ENCODE peak calls at places on chromosomes 11 and 22, in ten cellular contexts. N is upper lobe of right lung; H is lower lobe of right lung; X is HepG2; G is right cardiac atrium; D is ovary; Y is CD4-positive, alpha-beta memory T cell; A is SK-N-SH; Z is cardiac muscle cell; E is GM23248. L is an unnamed sample.
A peak's percentile ranks its signal among the peaks of the same experiment; 100 is the strongest.

GRCh38 chr11:67099841-67100324 is 19.2 kb upstream of the KDM2A start:
- DNase-seq in X (no peak), D (no peak), N (no peak), Y (no peak), H (no peak), E (no peak), Z (no peak), G (no peak), A (no peak), L (no peak)

GRCh38 chr22:41799486-41800347 is 762 bp upstream of the CCDC134 start:
- DNase-seq in N (peak; percentile 75), Z (peak; percentile 15), G (peak; percentile 41), D (peak; percentile 38), E (peak; percentile 57), H (peak; percentile 59), Y (no peak), X (no peak), A (peak; percentile 46), L (peak; percentile 28)

GRCh38 chr11:61152816-61153592 is 8.2 kb downstream of the VPS37C start:
- DNase-seq in N (no peak), D (no peak), G (no peak), X (no peak), H (no peak), Z (no peak), E (peak; percentile 86), Y (no peak), A (no peak), L (peak; percentile 75)

GRCh38 chr11:87256694-87257340 is 219.1 kb downstream of the TMEM135 start:
- DNase-seq in N (no peak), D (no peak), E (peak; percentile 32), A (no peak), Y (no peak), G (no peak), Z (no peak), H (no peak), X (no peak), L (no peak)

GRCh38 chr22:22684605-22685561 is 40.5 kb downstream of the GGTLC2 start:
- DNase-seq in Y (no peak), Z (no peak), A (no peak), N (no peak), E (peak; percentile 87), D (no peak), H (no peak), X (no peak), G (no peak), L (peak; percentile 82)

GRCh38 chr11:13440100-13440855 is 22.7 kb downstream of the BTBD10 start:
- DNase-seq in A (peak; percentile 64), N (no peak), E (peak; percentile 96), X (no peak), D (no peak), G (peak; percentile 22), Y (no peak), H (no peak), Z (peak; percentile 32), L (peak; percentile 96)

GRCh38 chr11:41379084-41379483 is 80.4 kb downstream of the LRRC4C start:
- DNase-seq in G (no peak), N (no peak), Z (no peak), H (no peak), Y (no peak), D (no peak), A (no peak), X (no peak), E (no peak), L (no peak)

GRCh38 chr11:103805688-103806009 is 230.8 kb upstream of the DDI1 start:
- DNase-seq in E (no peak), N (no peak), D (no peak), G (no peak), H (no peak), Z (no peak), A (no peak), X (no peak), Y (no peak), L (no peak)

GRCh38 chr11:65615950-65616574 is 486 bp downstream of the PCNX3 start:
- DNase-seq in X (peak; percentile 47), H (no peak), A (peak; percentile 89), N (no peak), Z (peak; percentile 58), D (no peak), E (peak; percentile 52), G (peak; percentile 74), Y (no peak), L (peak; percentile 52)

GRCh38 chr11:17979770-17980371 is 33.0 kb downstream of the SERGEF start:
- DNase-seq in A (peak; percentile 59), H (no peak), D (no peak), Y (no peak), E (peak; percentile 28), G (no peak), Z (peak; percentile 58), N (no peak), X (peak; percentile 31), L (peak; percentile 68)

GRCh38 chr11:44340656-44341055 is 30.7 kb upstream of the ALX4 start:
- DNase-seq in A (no peak), E (no peak), D (no peak), Z (no peak), X (no peak), Y (no peak), G (no peak), N (no peak), H (no peak), L (no peak)

GRCh38 chr11:125494033-125494364 is 2.1 kb downstream of the FEZ1 start:
- DNase-seq in G (no peak), Y (no peak), D (no peak), H (no peak), N (no peak), A (no peak), Z (no peak), X (no peak), E (no peak), L (no peak)

DNA sequence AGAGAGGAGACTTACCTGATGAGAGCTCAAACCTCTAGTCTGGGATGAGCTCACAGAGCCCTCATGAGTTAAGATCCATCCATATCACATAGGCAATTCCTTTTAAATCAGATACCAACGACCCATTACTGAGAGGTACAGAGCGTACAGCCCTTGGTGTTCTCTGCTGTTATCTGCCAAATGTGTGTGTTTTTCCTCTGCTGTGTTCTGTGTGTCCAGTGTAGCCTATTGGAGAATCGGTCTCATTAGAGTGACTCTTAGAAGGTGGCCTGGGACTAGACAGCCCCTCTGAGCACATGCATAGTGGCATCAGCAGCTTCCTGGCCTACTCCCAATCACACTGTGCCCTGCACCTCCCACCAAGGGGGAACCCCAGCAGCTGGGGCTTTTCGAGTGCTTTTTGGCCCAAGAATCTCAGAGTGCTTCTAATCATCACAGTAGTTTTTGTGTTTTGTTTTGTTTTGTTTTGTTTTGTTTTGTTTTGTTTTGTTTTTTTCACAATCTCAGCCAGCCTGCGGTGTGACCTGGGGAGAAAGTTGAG is 25.5 kb downstream of the TP53AIP1 start:
- DNase-seq in A (no peak), D (no peak), N (no peak), E (no peak), Y (no peak), X (no peak), G (no peak), H (no peak), Z (no peak), L (no peak)
- H3K4me1 ChIP-seq in A (no peaks in the 10 kb centered on the region), D (no peaks in the 10 kb centered on the region), N (no peaks in the 10 kb centered on the region), E (no peaks in the 10 kb centered on the region), Y (no peaks in the 10 kb centered on the region), X (no peaks in the 10 kb centered on the region), G (peaks cover 5% of the 10 kb centered on the region), H (no peaks in the 10 kb centered on the region), Z (peaks cover 14% of the 10 kb centered on the region), L (no peaks in the 10 kb centered on the region)

GRCh38 chr11:120217526-120217925 is 6.7 kb downstream of the OAF start:
- DNase-seq in E (no peak), Z (no peak), X (no peak), G (no peak), H (no peak), N (no peak), D (no peak), Y (no peak), A (no peak), L (no peak)
- H3K4me1 ChIP-seq in E (peaks cover 25% of the 10 kb centered on the region), Z (no peaks in the 10 kb centered on the region), X (peaks cover 89% of the 10 kb centered on the region), G (peaks cover 7% of the 10 kb centered on the region), H (peaks cover 9% of the 10 kb centered on the region), N (no peaks in the 10 kb centered on the region), D (peaks cover 25% of the 10 kb centered on the region), Y (no peaks in the 10 kb centered on the region), A (peaks cover 44% of the 10 kb centered on the region), L (peaks cover 94% of the 10 kb centered on the region)

GRCh38 chr11:35458846-35459245 is 39.5 kb upstream of the SLC1A2 start:
- DNase-seq in X (no peak), N (no peak), Y (no peak), Z (no peak), D (no peak), G (no peak), A (no peak), H (no peak), E (peak; percentile 42), L (peak; percentile 51)

DNA sequence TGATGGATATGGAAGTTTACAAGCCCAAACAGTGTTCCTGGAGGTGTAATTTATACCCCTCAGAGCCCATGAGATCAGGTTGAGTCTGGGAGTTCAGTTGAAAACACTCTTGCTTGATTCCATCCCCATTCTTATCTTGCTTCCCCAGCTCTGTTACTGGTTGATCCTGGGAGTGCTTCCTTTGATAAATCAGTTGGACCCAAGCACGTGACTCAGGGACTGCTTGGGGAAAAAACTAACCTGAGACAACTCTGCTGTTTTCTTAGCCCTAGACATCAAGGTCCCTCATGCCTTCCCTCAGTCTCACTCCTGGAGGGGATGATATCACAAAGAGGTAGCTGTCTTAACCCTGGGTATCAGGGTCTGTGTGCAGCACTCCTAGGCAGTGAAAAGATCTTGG is 35.0 kb upstream of the SLC1A2 start:
- DNase-seq in H (no peak), G (no peak), D (no peak), E (no peak), A (no peak), X (no peak), Z (no peak), N (no peak), Y (no peak), L (no peak)
- H3K4me1 ChIP-seq in H (no peaks in the 10 kb centered on the region), G (no peaks in the 10 kb centered on the region), D (no peaks in the 10 kb centered on the region), E (peaks cover 8% of the 10 kb centered on the region), A (no peaks in the 10 kb centered on the region), X (no peaks in the 10 kb centered on the region), Z (no peaks in the 10 kb centered on the region), N (no peaks in the 10 kb centered on the region), Y (no peaks in the 10 kb centered on the region), L (no peaks in the 10 kb centered on the region)

GRCh38 chr11:118607401-118608267 is at the start of gene PHLDB1:
- DNase-seq in Y (peak; percentile 80), H (peak; percentile 71), G (peak; percentile 80), E (peak; percentile 89), X (peak; percentile 45), A (peak; percentile 86), D (peak; percentile 81), Z (peak; percentile 49), N (peak; percentile 81), L (peak; percentile 87)

GRCh38 chr11:118604566-118604965 is 2.8 kb upstream of the PHLDB1 start:
- DNase-seq in H (no peak), E (no peak), D (no peak), A (no peak), X (no peak), N (no peak), G (no peak), Z (no peak), Y (no peak), L (peak; percentile 14)

GRCh38 chr11:118606844-118607228 is 579 bp upstream of the PHLDB1 start:
- DNase-seq in A (no peak), H (no peak), Z (no peak), Y (no peak), E (no peak), D (no peak), N (no peak), X (no peak), G (no peak), L (peak; percentile 9)

GRCh38 chr11:118605116-118605867 is 2.1 kb upstream of the PHLDB1 start:
- DNase-seq in Z (peak; percentile 75), X (peak; percentile 41), N (no peak), E (peak; percentile 97), H (no peak), A (peak; percentile 78), D (peak; percentile 87), G (peak; percentile 86), Y (no peak), L (peak; percentile 98)

GRCh38 chr11:118606157-118606843 is 1.1 kb upstream of the PHLDB1 start:
- DNase-seq in A (no peak), D (peak; percentile 57), H (no peak), Z (no peak), E (no peak), N (no peak), X (no peak), G (peak; percentile 48), Y (no peak), L (peak; percentile 20)
- H3K4me1 ChIP-seq in A (peaks cover 28% of the 10 kb centered on the region), D (peaks cover 17% of the 10 kb centered on the region), H (peaks cover 36% of the 10 kb centered on the region), Z (peaks cover 20% of the 10 kb centered on the region), E (peaks cover 41% of the 10 kb centered on the region), N (peaks cover 28% of the 10 kb centered on the region), X (peaks cover 39% of the 10 kb centered on the region), G (no peaks in the 10 kb centered on the region), Y (peaks cover 24% of the 10 kb centered on the region), L (peaks cover 80% of the 10 kb centered on the region)